ENCODE peak calls at places on chromosomes 13 and 19, in six cellular contexts. T, B, D, H, R and I are unnamed samples.

GRCh38 chr19:1076951-1077350 is 10.0 kb downstream of the ARHGAP45 start:
- DNase-seq in D (no peak), R (peak), B (no peak), H (no peak), T (peak), I (peak)

GRCh38 chr13:85529216-85529590 is 270.0 kb downstream of the SLITRK6 start:
- DNase-seq in D (no peak), T (no peak), H (no peak), R (no peak), B (no peak), I (no peak)

GRCh38 chr13:77516342-77516789 is 19.1 kb upstream of the SCEL start:
- DNase-seq in D (no peak), T (no peak), R (no peak), B (no peak), H (no peak), I (no peak)

GRCh38 chr19:49020931-49021895 is 2.9 kb downstream of the CGB3 start:
- DNase-seq in B (no peak), H (no peak), T (no peak), D (peak), R (no peak), I (no peak)

GRCh38 chr13:28558126-28558525 is 63.2 kb upstream of the FLT1 start:
- DNase-seq in R (no peak), B (no peak), D (no peak), H (no peak), T (no peak), I (no peak)

GRCh38 chr13:82747331-82747730 is 1134.9 kb downstream of the SLITRK1 start:
- DNase-seq in T (no peak), B (no peak), D (no peak), H (no peak), R (no peak), I (no peak)

GRCh38 chr19:2495130-2495641 is 19.3 kb downstream of the GADD45B start:
- DNase-seq in H (no peak), R (no peak), T (no peak), B (no peak), D (no peak), I (peak)

GRCh38 chr13:62320129-62320724 is 904.6 kb upstream of the PCDH20 start:
- DNase-seq in H (no peak), D (peak), T (no peak), R (peak), B (no peak), I (no peak)

GRCh38 chr13:92886535-92887098 is 340.0 kb upstream of the GPC6 start:
- DNase-seq in H (no peak), D (no peak), R (no peak), T (no peak), B (no peak), I (no peak)

GRCh38 chr19:45913874-45914830 is at the start of gene NANOS2:
- DNase-seq in R (no peak), B (peak), D (peak), T (no peak), H (peak), I (no peak)

GRCh38 chr19:16062789-16063188 is 13.5 kb upstream of the TPM4 start:
- DNase-seq in D (no peak), T (no peak), B (peak), R (no peak), H (peak), I (no peak)

GRCh38 chr19:2779121-2779740 is 3.8 kb downstream of the SGTA start:
- DNase-seq in D (no peak), H (no peak), B (no peak), T (no peak), R (no peak), I (no peak)

GRCh38 chr13:113811081-113811928 is 52.3 kb downstream of the TMEM255B start:
- DNase-seq in D (no peak), H (no peak), T (no peak), B (no peak), R (no peak), I (no peak)

GRCh38 chr19:12956446-12957388 is at the start of gene GADD45GIP1:
- DNase-seq in R (peak), T (peak), B (peak), D (peak), H (peak), I (peak)

GRCh38 chr13:40470665-40471064 is 195.8 kb downstream of the FOXO1 start:
- DNase-seq in T (no peak), R (no peak), B (no peak), H (no peak), D (no peak), I (no peak)

GRCh38 chr13:50365683-50366391 is 350.6 kb downstream of the KCNRG start:
- DNase-seq in D (peak), R (peak), B (no peak), H (no peak), T (no peak), I (no peak)

GRCh38 chr13:45113809-45114208 is 6.5 kb upstream of the GTF2F2 start:
- DNase-seq in D (no peak), B (no peak), H (no peak), R (no peak), T (no peak), I (no peak)

GRCh38 chr13:57633141-57633949 is 1.8 kb downstream of the PCDH17 start:
- DNase-seq in D (no peak), B (peak), H (no peak), R (no peak), T (no peak), I (no peak)

GRCh38 chr13:25286308-25286968 is 850 bp downstream of the MTMR6 start:
- DNase-seq in B (no peak), R (no peak), D (peak), T (no peak), H (no peak), I (peak)

GRCh38 chr13:31920301-31920818 is 111.2 kb upstream of the FRY start:
- DNase-seq in B (no peak), H (no peak), D (no peak), T (no peak), R (no peak), I (no peak)

GRCh38 chr13:72864142-72865035 is 82.5 kb downstream of the PIBF1 start:
- DNase-seq in R (peak), H (no peak), D (no peak), B (no peak), T (no peak), I (no peak)

GRCh38 chr13:106063591-106064308 is 471.7 kb downstream of the EFNB2 start:
- DNase-seq in T (no peak), B (no peak), D (no peak), R (no peak), H (no peak), I (no peak)

GRCh38 chr19:50501186-50501567 is 9.8 kb downstream of the JOSD2 start:
- DNase-seq in T (no peak), R (no peak), B (no peak), H (no peak), D (no peak), I (no peak)

GRCh38 chr19:7698583-7698982 is 3.3 kb downstream of the FCER2 start:
- DNase-seq in T (no peak), H (no peak), R (no peak), D (no peak), B (no peak), I (no peak)

GRCh38 chr13:46575843-46576242 is 22.9 kb downstream of the LRCH1 start:
- DNase-seq in H (no peak), D (no peak), T (no peak), R (no peak), B (no peak), I (no peak)

GRCh38 chr13:32660227-32660626 is 74.0 kb downstream of the PDS5B start:
- DNase-seq in R (no peak), B (no peak), D (no peak), T (no peak), H (no peak), I (no peak)

GRCh38 chr13:110635405-110636002 is 20.2 kb downstream of the NAXD start:
- DNase-seq in T (no peak), D (no peak), H (no peak), R (no peak), B (no peak), I (no peak)

GRCh38 chr13:50691176-50691681 is 152.3 kb downstream of the DLEU7 start:
- DNase-seq in B (no peak), T (no peak), D (no peak), R (no peak), H (no peak), I (no peak)

GRCh38 chr13:74132768-74133656 is 1.2 kb downstream of the KLF12 start:
- DNase-seq in H (no peak), T (no peak), D (no peak), B (peak), R (no peak), I (no peak)

GRCh38 chr19:8611890-8612806 is 1.6 kb upstream of the ADAMTS10 start:
- DNase-seq in B (no peak), D (no peak), T (no peak), H (no peak), R (no peak), I (no peak)

GRCh38 chr13:59531571-59532091 is 632.1 kb downstream of the DIAPH3 start:
- DNase-seq in B (peak), D (peak), H (peak), R (no peak), T (no peak), I (no peak)
- TF ChIP-seq POLR2A in B (no peak), D (no peak), H (no peak), R (no peak), T (no peak), I (no peak)

DNA sequence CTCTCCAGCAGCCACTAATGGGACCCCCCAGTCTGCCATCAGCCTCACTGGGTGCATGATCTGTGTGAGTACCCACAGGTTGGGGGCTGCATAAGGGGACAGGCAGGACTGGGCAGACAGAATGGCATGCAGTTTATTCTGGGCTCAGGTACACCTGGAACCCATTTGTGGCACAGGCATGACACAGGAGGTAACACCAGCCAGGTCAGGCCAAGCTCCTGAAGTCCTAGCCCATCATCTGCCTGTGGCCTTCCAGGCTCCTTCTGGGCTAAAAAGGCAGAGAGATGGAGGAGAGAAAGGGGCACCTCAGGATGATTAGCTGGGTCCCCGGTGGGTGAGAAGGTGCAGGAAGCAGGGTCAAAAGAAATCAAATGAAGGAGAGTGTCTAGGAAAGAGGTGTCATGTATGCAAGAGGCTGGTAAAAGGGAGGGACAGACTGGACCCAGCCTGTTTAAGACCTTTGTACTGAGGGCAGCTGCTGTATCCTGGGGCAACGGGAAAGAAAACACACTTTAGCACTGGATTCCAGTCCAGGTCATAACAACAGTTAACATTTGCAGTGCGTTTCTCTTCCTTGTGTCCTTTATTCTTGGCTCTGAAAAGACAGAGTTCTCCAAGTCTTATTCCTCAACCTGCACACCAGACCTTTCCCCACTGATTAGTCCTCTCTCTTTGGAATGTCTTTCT is 20.2 kb upstream of the DGKH start:
- DNase-seq in D (peak), T (no peak), H (no peak), R (no peak), B (no peak), I (no peak)
- TF ChIP-seq TAF1 in D (no peak), T (no peak), H (no peak), R (no peak), B (no peak), I (no peak)

GRCh38 chr13:26910754-26911465 is 150.3 kb upstream of the GPR12 start:
- DNase-seq in R (no peak), H (no peak), T (no peak), D (no peak), B (no peak), I (no peak)

GRCh38 chr13:26914624-26915023 is 154.0 kb upstream of the GPR12 start:
- DNase-seq in H (no peak), B (no peak), D (no peak), R (peak), T (no peak), I (no peak)

GRCh38 chr13:26914148-26914547 is 153.6 kb upstream of the GPR12 start:
- DNase-seq in R (no peak), T (no peak), B (no peak), D (no peak), H (no peak), I (no peak)

GRCh38 chr13:26909515-26909914 is 148.9 kb upstream of the GPR12 start:
- DNase-seq in D (no peak), B (no peak), R (no peak), T (no peak), H (no peak), I (no peak)
- TF ChIP-seq POLR2AphosphoS5 in D (no peak), B (no peak), R (no peak), T (no peak), H (no peak), I (no peak)

GRCh38 chr19:31831421-31831820 is 482.2 kb upstream of the TSHZ3 start:
- DNase-seq in R (no peak), H (no peak), B (no peak), D (no peak), T (no peak), I (no peak)
- TF ChIP-seq POLR2A in R (no peak), H (no peak), B (no peak), D (no peak), T (no peak), I (no peak)

GRCh38 chr13:43348397-43348796 is 325.0 kb downstream of the DNAJC15 start:
- DNase-seq in R (no peak), B (no peak), T (no peak), H (no peak), D (no peak), I (no peak)
- TF ChIP-seq TAF1 in R (no peak), B (no peak), T (no peak), H (no peak), D (no peak), I (no peak)

DNA sequence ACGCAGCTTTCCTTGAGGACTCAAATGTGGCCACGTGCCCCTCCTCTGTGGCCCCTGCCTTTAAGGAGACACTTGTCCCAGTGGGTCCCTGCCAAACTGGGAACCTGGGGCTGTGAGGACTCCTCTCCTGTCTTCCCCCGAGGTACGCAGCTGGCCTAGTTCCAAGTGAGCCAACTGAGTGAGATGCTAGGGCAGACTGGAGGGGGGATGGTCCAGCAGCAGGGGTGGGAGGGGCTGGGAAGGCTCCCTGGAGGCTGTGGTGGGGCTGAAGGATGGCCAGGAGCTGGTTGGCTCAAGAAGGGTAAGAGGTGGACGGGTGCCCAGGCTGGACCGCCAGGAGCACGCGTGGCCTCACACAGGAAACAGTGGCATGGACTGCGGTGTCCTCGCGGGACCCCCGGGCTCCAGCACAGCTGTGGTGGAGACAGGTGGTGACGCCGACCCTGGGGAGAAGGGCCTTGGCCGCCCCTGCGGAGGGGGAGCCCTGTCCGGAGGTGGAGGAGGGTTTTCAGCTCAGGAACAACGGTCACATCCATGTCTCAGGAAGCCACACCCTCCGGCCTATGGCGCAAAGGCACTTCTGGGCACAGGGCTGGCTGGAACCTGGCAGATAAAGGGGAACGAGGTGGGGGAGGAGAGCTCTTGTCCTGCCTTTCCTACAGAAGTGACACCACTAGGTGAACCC is 45.8 kb downstream of the MLLT1 start:
- DNase-seq in R (no peak), T (peak), D (no peak), H (peak), B (no peak), I (no peak)
- TF ChIP-seq POLR2AphosphoS5 in R (no peak), T (no peak), D (no peak), H (no peak), B (no peak), I (no peak)